ENCODE peak calls at places on chromosomes 2 and 18, in six cellular contexts. C is psoas muscle, M is mammary epithelial cell, E is hippocampal formation, B is NCI-H1694 treated with DMSO at 0.1 percent for 48 hours, S is NCI-H2107. N is an unnamed sample.

GRCh38 chr2:168686485-168687191 is 115.8 kb upstream of the NOSTRIN start:
- DNase-seq in M (no peak), E (no peak), S (no peak), B (no peak), C (no peak), N (no peak)

GRCh38 chr2:41483221-41483620 is 564.6 kb upstream of the PKDCC start:
- DNase-seq in E (no peak), S (no peak), C (no peak), B (no peak), M (no peak), N (no peak)

GRCh38 chr2:194087569-194087968 is 1569.5 kb upstream of the SLC39A10 start:
- DNase-seq in S (no peak), E (no peak), C (no peak), B (peak), M (no peak), N (no peak)

GRCh38 chr18:3447035-3447894 is 2.7 kb upstream of the TGIF1 start:
- DNase-seq in C (peak), E (peak), S (no peak), B (no peak), M (peak), N (peak)

GRCh38 chr2:219109468-219109867 is 48.7 kb upstream of the IHH start:
- DNase-seq in M (no peak), S (no peak), B (no peak), E (no peak), C (no peak), N (no peak)

GRCh38 chr2:227462463-227462951 is 9.4 kb upstream of the AGFG1 start:
- DNase-seq in B (no peak), E (no peak), M (no peak), C (no peak), S (no peak), N (no peak)

GRCh38 chr18:46346213-46346612 is 242.0 kb downstream of the HAUS1 start:
- DNase-seq in B (no peak), C (no peak), M (no peak), E (no peak), S (no peak), N (no peak)

GRCh38 chr2:151817929-151818328 is 10.3 kb downstream of the ARL5A start:
- DNase-seq in E (no peak), S (no peak), C (no peak), M (no peak), B (no peak), N (no peak)

GRCh38 chr2:232229296-232229916 is 149.1 kb upstream of the ALPP start:
- DNase-seq in B (no peak), S (no peak), E (no peak), M (peak), C (no peak), N (no peak)